ENCODE peak calls at places on chromosome 19, in eight cellular contexts. R is substantia nigra; N is left lung; P is GOT3; O is CD8-positive, alpha-beta memory T cell; T is mesendoderm; Z is small intestine; L is aorta. W is an unnamed sample.

GRCh38 chr19:33437351-33438015 is 64.0 kb downstream of the CEBPG start:
- DNase-seq in R (no peak), N (peak), P (no peak), O (no peak), T (no peak), Z (no peak), L (peak), W (no peak)

GRCh38 chr19:6059996-6060599 is 50.2 kb downstream of the RFX2 start:
- DNase-seq in R (no peak), N (no peak), P (no peak), O (no peak), T (no peak), Z (no peak), L (no peak), W (no peak)

GRCh38 chr19:33418461-33418860 is 45.0 kb downstream of the CEBPG start:
- DNase-seq in R (no peak), N (peak), P (no peak), O (no peak), T (no peak), Z (no peak), L (no peak), W (no peak)

GRCh38 chr19:4913996-4914735 is 4.9 kb downstream of the UHRF1 start:
- DNase-seq in R (no peak), N (no peak), P (no peak), O (peak), T (peak), Z (peak), L (no peak), W (no peak)

GRCh38 chr19:45569619-45570421 is 14.8 kb downstream of the OPA3 start:
- DNase-seq in R (peak), N (peak), P (no peak), O (peak), T (peak), Z (peak), L (peak), W (peak)

GRCh38 chr19:2394054-2394668 is 33.2 kb downstream of the TIMM13 start:
- DNase-seq in R (no peak), N (no peak), P (no peak), O (no peak), T (no peak), Z (peak), L (no peak), W (peak)

GRCh38 chr19:5968431-5969373 is 9.2 kb downstream of the RANBP3 start:
- DNase-seq in R (no peak), N (no peak), P (no peak), O (no peak), T (peak), Z (no peak), L (peak), W (no peak)

GRCh38 chr19:3163230-3163886 is 15.2 kb upstream of the S1PR4 start:
- DNase-seq in R (peak), N (peak), P (no peak), O (peak), T (peak), Z (peak), L (peak), W (peak)

GRCh38 chr19:15291089-15291488 is 41.2 kb downstream of the BRD4 start:
- DNase-seq in R (no peak), N (no peak), P (no peak), O (no peak), T (no peak), Z (no peak), L (no peak), W (no peak)

GRCh38 chr19:36009220-36009619 is 607 bp upstream of the SYNE4 start:
- DNase-seq in R (peak), N (peak), P (no peak), O (peak), T (peak), Z (peak), L (peak), W (peak)

GRCh38 chr19:5293607-5294089 is 47.0 kb downstream of the PTPRS start:
- DNase-seq in R (no peak), N (no peak), P (no peak), O (no peak), T (peak), Z (no peak), L (no peak), W (no peak)

GRCh38 chr19:18879579-18880373 is 16.2 kb downstream of the CERS1 start:
- DNase-seq in R (no peak), N (peak), P (no peak), O (no peak), T (peak), Z (peak), L (no peak), W (peak)

GRCh38 chr19:29092712-29093552 is 120.0 kb downstream of the UQCRFS1 start:
- DNase-seq in R (no peak), N (no peak), P (no peak), O (no peak), T (peak), Z (no peak), L (no peak), W (no peak)